ENCODE peak calls at places on chromosomes 5 and 9, in eight cellular contexts. J is nephron progenitor cell, T is GM12878, A is adrenal gland, X is esophagus squamous epithelium, L is fibroblast of lung, I is MM.1S, H is BE2C. D is an unnamed sample.

GRCh38 chr9:129656795-129657390 is 8.6 kb upstream of the PRRX2 start:
- DNase-seq in J (no peak), T (no peak), A (no peak), X (no peak), L (peak; percentile 55), I (no peak), H (no peak), D (no peak)

GRCh38 chr5:151770383-151771258 is 1.1 kb upstream of the G3BP1 start:
- DNase-seq in J (peak; percentile 72), T (no peak), A (peak; percentile 80), X (peak; percentile 65), L (peak; percentile 85), I (peak; percentile 72), H (peak; percentile 74), D (peak; percentile 64)

GRCh38 chr9:129952337-129952736 is 90.7 kb downstream of the FNBP1 start:
- DNase-seq in J (no peak), T (no peak), A (no peak), X (no peak), L (no peak), I (no peak), H (no peak), D (no peak)

GRCh38 chr9:123370108-123370507 is 14.1 kb downstream of the CRB2 start:
- DNase-seq in J (no peak), T (no peak), A (no peak), X (no peak), L (no peak), I (no peak), H (no peak), D (no peak)

GRCh38 chr5:139294372-139295165 is 1.0 kb downstream of the MATR3 start:
- DNase-seq in J (peak; percentile 83), T (no peak), A (peak; percentile 86), X (no peak), L (peak; percentile 85), I (peak; percentile 64), H (peak; percentile 90), D (peak; percentile 88)

GRCh38 chr5:98586581-98586980 is 186.9 kb upstream of the RGMB start:
- DNase-seq in J (no peak), T (no peak), A (no peak), X (no peak), L (no peak), I (no peak), H (no peak), D (no peak)

GRCh38 chr5:176889321-176890280 is 9.5 kb downstream of the HK3 start:
- DNase-seq in J (no peak), T (no peak), A (no peak), X (no peak), L (no peak), I (no peak), H (no peak), D (no peak)

GRCh38 chr5:109907189-109907588 is 217.5 kb downstream of the MAN2A1 start:
- DNase-seq in J (no peak), T (no peak), A (no peak), X (no peak), L (no peak), I (no peak), H (no peak), D (no peak)

GRCh38 chr9:78130004-78130403 is 98.4 kb upstream of the GNAQ start:
- DNase-seq in J (no peak), T (no peak), A (no peak), X (no peak), L (peak; percentile 53), I (no peak), H (peak; percentile 34), D (peak; percentile 10)

DNA sequence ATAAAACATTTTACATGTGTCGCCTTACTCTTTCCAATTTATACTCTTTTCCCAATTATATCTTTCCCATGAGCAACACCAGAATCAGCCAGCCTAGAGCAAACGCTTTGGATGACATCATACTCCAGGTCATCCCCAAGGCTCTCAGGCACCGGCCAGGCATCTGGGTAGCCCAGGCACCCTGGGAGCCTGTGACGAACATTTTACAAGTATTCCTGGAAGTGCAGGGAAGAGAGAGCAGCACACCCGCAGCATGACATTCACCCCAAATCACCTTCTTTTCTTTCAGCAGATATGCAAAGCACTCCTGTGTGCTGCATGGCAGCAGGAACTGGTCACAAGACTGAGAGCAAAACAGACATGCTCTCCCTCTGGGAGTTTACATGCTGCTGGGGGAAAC is 75.7 kb upstream of the SMIM23 start:
- DNase-seq in J (no peak), T (no peak), A (no peak), X (no peak), L (no peak), I (no peak), H (no peak), D (no peak)
- TF ChIP-seq CTCF in J (no peak), T (no peak), A (no peak), X (no peak), L (no peak), I (no peak), H (no peak), D (no peak)

DNA sequence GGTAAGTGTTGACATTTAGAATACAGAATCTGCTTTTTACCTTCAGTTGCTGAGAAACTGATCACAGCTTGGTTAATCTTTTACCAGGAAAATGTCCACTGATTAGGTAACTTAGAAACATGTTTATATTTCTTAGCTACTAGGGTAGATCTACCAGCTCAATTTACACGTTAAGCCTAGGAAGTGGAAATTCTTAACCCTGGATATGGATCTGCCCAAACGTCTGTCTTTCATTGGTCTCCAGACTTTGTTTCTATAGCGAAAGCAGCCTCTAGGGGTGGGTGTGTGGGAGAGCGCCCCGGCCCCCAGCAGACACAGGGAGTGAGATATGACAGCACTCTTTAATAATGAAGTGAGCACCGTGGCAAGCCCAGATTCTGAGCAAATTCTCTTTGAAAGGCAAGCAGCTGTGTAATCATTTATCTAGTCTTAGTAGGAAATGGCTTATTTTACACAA is 141.6 kb upstream of the ZNF608 start:
- DNase-seq in J (peak; percentile 29), T (no peak), A (no peak), X (no peak), L (no peak), I (no peak), H (peak; percentile 47), D (peak; percentile 70)
- TF ChIP-seq CTCF in J (peak; percentile 15), T (peak; percentile 3), A (no peak), X (no peak), L (no peak), I (no peak), H (peak; percentile 55), D (no peak)

GRCh38 chr9:127170049-127170448 is 47.6 kb upstream of the ANGPTL2 start:
- DNase-seq in J (no peak), T (no peak), A (no peak), X (no peak), L (no peak), I (no peak), H (no peak), D (no peak)
- TF ChIP-seq CTCF in J (no peak), T (no peak), A (no peak), X (no peak), L (no peak), I (no peak), H (no peak), D (no peak)

GRCh38 chr5:94832685-94833084 is 214.2 kb downstream of the SLF1 start:
- DNase-seq in J (no peak), T (no peak), A (no peak), X (no peak), L (no peak), I (no peak), H (no peak), D (no peak)

DNA sequence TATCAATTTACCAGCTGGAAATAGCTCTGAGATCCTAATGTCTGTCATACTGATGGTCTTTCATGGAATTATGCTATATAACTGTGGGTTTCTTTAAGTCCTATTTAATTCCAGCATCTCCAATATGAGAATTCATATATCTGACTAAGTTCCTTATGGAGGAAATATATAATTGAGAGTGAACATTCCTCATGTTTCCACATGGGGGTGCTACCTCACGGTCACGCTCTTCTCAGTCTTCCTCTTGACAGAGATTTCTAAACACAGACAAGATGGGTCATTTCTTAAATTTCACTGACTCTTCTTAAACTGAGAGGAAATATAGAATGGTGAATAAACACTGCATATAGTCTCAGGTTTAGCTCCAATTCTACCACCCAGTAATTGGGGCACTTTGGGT is 212.1 kb downstream of the SLF1 start:
- DNase-seq in J (no peak), T (no peak), A (no peak), X (no peak), L (peak; percentile 10), I (peak; percentile 13), H (peak; percentile 10), D (no peak)
- TF ChIP-seq CTCF in J (peak; percentile 42), T (peak; percentile 42), A (peak; percentile 13), X (no peak), L (no peak), I (peak; percentile 47), H (peak; percentile 65), D (no peak)